ENCODE peak calls at places on chromosome 18, in four cellular contexts. K is K562, X is HCT116, J is WTC11. L is an unnamed sample.

GRCh38 chr18:63344263-63344662 is 22.7 kb downstream of the KDSR start:
- DNase-seq in X (no peak), K (no peak), J (no peak), L (no peak)

GRCh38 chr18:34153711-34154110 is 71.0 kb downstream of the NOL4 start:
- DNase-seq in K (no peak), X (no peak), J (no peak), L (no peak)

GRCh38 chr18:2589345-2590060 is 18.1 kb downstream of the NDC80 start:
- DNase-seq in J (no peak), X (peak; percentile 54), K (no peak), L (no peak)

GRCh38 chr18:47779381-47779780 is 151.1 kb downstream of the SMAD2 start:
- DNase-seq in K (no peak), J (no peak), X (no peak), L (no peak)

GRCh38 chr18:32552421-32553030 is 81.8 kb upstream of the GAREM1 start:
- DNase-seq in K (peak; percentile 65), X (peak; percentile 74), J (peak; percentile 67), L (no peak)

GRCh38 chr18:60838677-60839076 is 466.1 kb upstream of the MC4R start:
- DNase-seq in X (no peak), K (no peak), J (no peak), L (no peak)

GRCh38 chr18:34697891-34698290 is 12.2 kb upstream of the DTNA start:
- DNase-seq in X (no peak), J (no peak), K (no peak), L (no peak)

GRCh38 chr18:50638623-50639398 is 78.9 kb downstream of the MAPK4 start:
- DNase-seq in J (peak; percentile 26), K (no peak), X (no peak), L (peak; percentile 53)

GRCh38 chr18:57209697-57210096 is 62.8 kb downstream of the BOD1L2 start:
- DNase-seq in J (no peak), X (no peak), K (no peak), L (no peak)

GRCh38 chr18:67417864-67418523 is 98.5 kb downstream of the DSEL start:
- DNase-seq in J (no peak), K (no peak), X (no peak), L (no peak)

DNA sequence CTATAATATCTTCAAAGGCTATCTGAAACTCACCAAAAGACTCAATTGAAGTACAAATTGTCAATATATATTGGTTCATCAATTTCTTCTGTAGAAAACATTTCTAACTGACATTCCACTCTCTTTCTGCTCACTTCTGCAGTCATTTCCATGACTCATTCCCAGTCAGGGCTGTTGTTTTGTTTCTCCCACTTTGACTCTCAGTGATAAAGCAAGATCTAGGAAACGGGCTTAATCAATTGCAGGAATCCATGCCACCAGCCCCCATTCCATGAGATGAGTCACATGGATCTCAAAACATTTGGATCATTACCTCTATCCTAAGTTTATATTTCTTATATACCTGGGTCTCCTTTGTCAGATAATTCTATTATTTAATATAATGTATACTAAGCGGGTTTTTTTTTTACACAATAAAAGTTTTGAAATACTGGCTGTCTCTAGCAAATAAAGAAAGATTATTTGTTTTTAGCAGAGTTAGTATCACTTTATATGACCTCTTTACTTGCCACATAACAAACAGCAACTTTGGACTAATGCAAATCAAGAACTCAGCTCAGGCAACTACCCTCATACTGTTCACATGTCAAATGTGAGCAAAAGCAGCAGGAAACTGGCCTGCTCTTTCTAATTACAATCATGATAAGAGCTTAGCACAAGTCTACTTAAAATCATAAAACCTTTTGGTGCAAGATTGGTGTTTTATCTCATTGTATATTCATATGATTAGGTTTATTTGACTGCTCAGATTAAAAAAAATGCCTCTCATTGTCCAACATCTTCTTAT is 251.1 kb upstream of the PIK3C3 start:
- DNase-seq in J (no peak), X (no peak), K (no peak), L (no peak)
- TF ChIP-seq ATF3 in J (no peak), X (no peak), K (no peak), L (no peak)

DNA sequence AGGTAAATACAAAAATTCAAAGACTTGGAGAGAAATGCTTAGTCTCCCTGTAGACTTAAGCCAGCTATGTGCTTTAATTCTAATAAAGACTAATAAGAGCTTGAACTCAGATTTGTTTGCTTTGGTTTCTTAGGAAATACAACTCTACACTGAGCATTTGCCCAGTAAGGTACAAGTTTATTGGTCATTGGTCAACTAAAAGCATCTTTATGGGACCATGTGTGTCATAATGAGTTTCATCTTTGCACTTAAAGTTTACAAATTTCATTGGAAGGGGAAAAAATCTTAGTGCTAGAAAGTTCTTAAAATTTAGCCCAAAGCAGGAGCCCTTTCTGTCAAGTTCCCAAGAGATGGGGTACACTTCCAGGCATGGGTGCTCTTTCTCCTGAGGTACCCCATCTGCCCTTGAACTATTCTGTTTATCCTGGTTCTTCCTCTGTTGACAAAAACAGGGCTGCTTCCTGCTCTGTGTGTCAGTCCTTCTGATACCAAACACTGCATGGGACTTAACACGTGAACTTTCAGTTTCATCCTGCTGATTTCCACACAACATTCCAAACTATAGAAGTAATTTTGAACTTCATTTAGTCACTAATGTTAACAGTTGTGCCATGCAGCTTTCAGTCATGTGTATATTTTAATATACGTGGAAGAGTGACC is 200.2 kb downstream of the TPGS2 start:
- DNase-seq in X (no peak), J (no peak), K (no peak), L (no peak)
- TF ChIP-seq ATF3 in X (no peak), J (no peak), K (no peak), L (no peak)

GRCh38 chr18:23835506-23835905 is 146.3 kb downstream of the LAMA3 start:
- DNase-seq in J (no peak), X (no peak), K (no peak), L (no peak)
- TF ChIP-seq ATF3 in J (no peak), X (no peak), K (no peak), L (no peak)

DNA sequence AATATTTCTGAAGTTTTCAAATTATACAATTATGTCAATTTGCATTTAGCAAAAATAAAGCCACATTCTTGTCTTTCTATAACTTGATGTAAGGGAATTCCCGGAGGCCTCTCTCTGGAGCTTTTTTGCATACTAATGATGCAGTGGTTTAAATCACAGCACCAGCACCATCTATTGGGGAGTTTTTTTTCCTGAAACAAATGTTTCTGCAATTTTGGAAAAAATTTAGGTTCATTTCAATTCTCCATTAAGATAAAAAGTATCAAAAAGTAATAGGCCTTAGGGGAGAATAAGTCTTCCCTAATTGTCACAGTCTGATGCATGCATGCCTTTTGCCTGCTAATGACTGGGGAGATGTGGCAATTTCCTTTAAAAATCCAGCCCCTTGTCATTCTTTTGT is 13.5 kb downstream of the CBLN2 start:
- DNase-seq in J (no peak), X (no peak), K (no peak), L (no peak)
- TF ChIP-seq ATF3 in J (no peak), X (no peak), K (no peak), L (no peak)

GRCh38 chr18:6950641-6951040 is 167.0 kb downstream of the LAMA1 start:
- DNase-seq in J (no peak), X (no peak), K (no peak), L (no peak)

GRCh38 chr18:6949800-6950586 is 167.6 kb downstream of the LAMA1 start:
- DNase-seq in J (no peak), X (no peak), K (no peak), L (no peak)

GRCh38 chr18:6947328-6948030 is 170.1 kb downstream of the LAMA1 start:
- DNase-seq in K (no peak), X (no peak), J (no peak), L (no peak)

GRCh38 chr18:6948656-6949055 is 168.9 kb downstream of the LAMA1 start:
- DNase-seq in K (no peak), J (no peak), X (no peak), L (no peak)

GRCh38 chr18:6948238-6948637 is 169.4 kb downstream of the LAMA1 start:
- DNase-seq in X (no peak), K (no peak), J (no peak), L (no peak)
- TF ChIP-seq ATF3 in X (no peak), K (no peak), J (no peak), L (no peak)

GRCh38 chr18:70377857-70378701 is 89.2 kb downstream of the SOCS6 start:
- DNase-seq in J (no peak), X (no peak), K (peak; percentile 60), L (no peak)
- TF ChIP-seq ATF3 in J (no peak), X (no peak), K (peak; percentile 12), L (no peak)

L was measured in H1.